ENCODE peak calls at places on chromosome 1, in eight cellular contexts. One of them, this sample, is unnamed.

GRCh38 chr1:152626688-152627087 is 3.8 kb upstream of the LCE3A start:
- DNase-seq in IMR-90: no peak
- DNase-seq in SK-N-SH: no peak
- DNase-seq in WTC11: no peak
- DNase-seq in GM12878: no peak
- DNase-seq in A549: no peak
- DNase-seq in HepG2: no peak
- DNase-seq in H1: no peak
- DNase-seq in this sample: no peak

GRCh38 chr1:2279882-2280281 is 51.8 kb downstream of the SKI start:
- DNase-seq in IMR-90: no peak
- DNase-seq in SK-N-SH: no peak
- DNase-seq in WTC11: no peak
- DNase-seq in GM12878: no peak
- DNase-seq in A549: no peak
- DNase-seq in HepG2: no peak
- DNase-seq in H1: no peak
- DNase-seq in this sample: no peak

GRCh38 chr1:1594602-1594981 is 5.3 kb downstream of the FNDC10 start:
- DNase-seq in IMR-90: no peak
- DNase-seq in SK-N-SH: peak; percentile 64
- DNase-seq in WTC11: no peak
- DNase-seq in GM12878: no peak
- DNase-seq in A549: no peak
- DNase-seq in HepG2: no peak
- DNase-seq in H1: no peak
- DNase-seq in this sample: no peak

GRCh38 chr1:40620150-40620549 is 45.3 kb downstream of the RIMS3 start:
- DNase-seq in IMR-90: no peak
- DNase-seq in SK-N-SH: no peak
- DNase-seq in WTC11: no peak
- DNase-seq in GM12878: no peak
- DNase-seq in A549: no peak
- DNase-seq in HepG2: no peak
- DNase-seq in H1: no peak
- DNase-seq in this sample: no peak

GRCh38 chr1:52707927-52708655 is 9.9 kb upstream of the COA7 start:
- DNase-seq in IMR-90: peak; percentile 84
- DNase-seq in SK-N-SH: no peak
- DNase-seq in WTC11: no peak
- DNase-seq in GM12878: no peak
- DNase-seq in A549: peak; percentile 19
- DNase-seq in HepG2: peak; percentile 16
- DNase-seq in H1: no peak
- DNase-seq in this sample: no peak

GRCh38 chr1:67689267-67690017 is 4.4 kb downstream of the GADD45A start:
- DNase-seq in IMR-90: no peak
- DNase-seq in SK-N-SH: no peak
- DNase-seq in WTC11: no peak
- DNase-seq in GM12878: no peak
- DNase-seq in A549: no peak
- DNase-seq in HepG2: no peak
- DNase-seq in H1: no peak
- DNase-seq in this sample: no peak

GRCh38 chr1:185488673-185489311 is 171.7 kb upstream of the IVNS1ABP start:
- DNase-seq in IMR-90: no peak
- DNase-seq in SK-N-SH: no peak
- DNase-seq in WTC11: no peak
- DNase-seq in GM12878: no peak
- DNase-seq in A549: no peak
- DNase-seq in HepG2: no peak
- DNase-seq in H1: no peak
- DNase-seq in this sample: no peak

GRCh38 chr1:201134405-201134804 is 7.4 kb upstream of the ASCL5 start:
- DNase-seq in IMR-90: no peak
- DNase-seq in SK-N-SH: no peak
- DNase-seq in WTC11: no peak
- DNase-seq in GM12878: no peak
- DNase-seq in A549: no peak
- DNase-seq in HepG2: no peak
- DNase-seq in H1: no peak
- DNase-seq in this sample: no peak

GRCh38 chr1:86429830-86430229 is 5.9 kb downstream of the CLCA2 start:
- DNase-seq in IMR-90: peak; percentile 93
- DNase-seq in SK-N-SH: no peak
- DNase-seq in WTC11: no peak
- DNase-seq in GM12878: no peak
- DNase-seq in A549: no peak
- DNase-seq in HepG2: no peak
- DNase-seq in H1: no peak
- DNase-seq in this sample: no peak

GRCh38 chr1:247906504-247907047 is 11.2 kb downstream of the OR2W3 start:
- DNase-seq in IMR-90: peak; percentile 32
- DNase-seq in SK-N-SH: no peak
- DNase-seq in WTC11: no peak
- DNase-seq in GM12878: no peak
- DNase-seq in A549: no peak
- DNase-seq in HepG2: no peak
- DNase-seq in H1: no peak
- DNase-seq in this sample: peak; percentile 67

GRCh38 chr1:47578026-47578861 is 140.4 kb downstream of the FOXD2 start:
- DNase-seq in IMR-90: no peak
- DNase-seq in SK-N-SH: peak; percentile 58
- DNase-seq in WTC11: no peak
- DNase-seq in GM12878: no peak
- DNase-seq in A549: no peak
- DNase-seq in HepG2: no peak
- DNase-seq in H1: no peak
- DNase-seq in this sample: no peak

GRCh38 chr1:54850737-54851136 is 36.3 kb downstream of the DHCR24 start:
- DNase-seq in IMR-90: peak; percentile 99
- DNase-seq in SK-N-SH: no peak
- DNase-seq in WTC11: no peak
- DNase-seq in GM12878: no peak
- DNase-seq in A549: no peak
- DNase-seq in HepG2: no peak
- DNase-seq in H1: no peak
- DNase-seq in this sample: no peak

GRCh38 chr1:9245230-9245619 is 10.7 kb downstream of the H6PD start:
- DNase-seq in IMR-90: no peak
- DNase-seq in SK-N-SH: no peak
- DNase-seq in WTC11: no peak
- DNase-seq in GM12878: no peak
- DNase-seq in A549: no peak
- DNase-seq in HepG2: no peak
- DNase-seq in H1: no peak
- DNase-seq in this sample: no peak

GRCh38 chr1:22567176-22567575 is 3.9 kb downstream of the EPHA8 start:
- DNase-seq in IMR-90: no peak
- DNase-seq in SK-N-SH: peak; percentile 58
- DNase-seq in WTC11: no peak
- DNase-seq in GM12878: no peak
- DNase-seq in A549: no peak
- DNase-seq in HepG2: no peak
- DNase-seq in H1: no peak
- DNase-seq in this sample: no peak

GRCh38 chr1:245258271-245258920 is 103.6 kb downstream of the KIF26B start:
- DNase-seq in IMR-90: no peak
- DNase-seq in SK-N-SH: no peak
- DNase-seq in WTC11: no peak
- DNase-seq in GM12878: no peak
- DNase-seq in A549: no peak
- DNase-seq in HepG2: peak; percentile 86
- DNase-seq in H1: no peak
- DNase-seq in this sample: no peak

GRCh38 chr1:38076038-38076437 is 29.4 kb upstream of the POU3F1 start:
- DNase-seq in IMR-90: peak; percentile 18
- DNase-seq in SK-N-SH: no peak
- DNase-seq in WTC11: peak; percentile 75
- DNase-seq in GM12878: no peak
- DNase-seq in A549: no peak
- DNase-seq in HepG2: no peak
- DNase-seq in H1: no peak
- DNase-seq in this sample: peak; percentile 60

GRCh38 chr1:38073926-38074677 is 27.5 kb upstream of the POU3F1 start:
- DNase-seq in IMR-90: no peak
- DNase-seq in SK-N-SH: no peak
- DNase-seq in WTC11: no peak
- DNase-seq in GM12878: no peak
- DNase-seq in A549: no peak
- DNase-seq in HepG2: no peak
- DNase-seq in H1: no peak
- DNase-seq in this sample: no peak

GRCh38 chr1:38075191-38075590 is 28.6 kb upstream of the POU3F1 start:
- DNase-seq in IMR-90: no peak
- DNase-seq in SK-N-SH: no peak
- DNase-seq in WTC11: no peak
- DNase-seq in GM12878: no peak
- DNase-seq in A549: no peak
- DNase-seq in HepG2: no peak
- DNase-seq in H1: no peak
- DNase-seq in this sample: no peak

GRCh38 chr1:38076455-38076854 is 29.9 kb upstream of the POU3F1 start:
- DNase-seq in IMR-90: no peak
- DNase-seq in SK-N-SH: peak; percentile 72
- DNase-seq in WTC11: no peak
- DNase-seq in GM12878: no peak
- DNase-seq in A549: no peak
- DNase-seq in HepG2: no peak
- DNase-seq in H1: no peak
- DNase-seq in this sample: no peak

GRCh38 chr1:38077523-38078147 is 31.0 kb upstream of the POU3F1 start:
- DNase-seq in IMR-90: no peak
- DNase-seq in SK-N-SH: no peak
- DNase-seq in WTC11: no peak
- DNase-seq in GM12878: no peak
- DNase-seq in A549: no peak
- DNase-seq in HepG2: no peak
- DNase-seq in H1: no peak
- DNase-seq in this sample: no peak
- TF ChIP-seq USF2 in IMR-90: no peak
- TF ChIP-seq USF2 in SK-N-SH: no peak
- TF ChIP-seq USF2 in WTC11: no peak
- TF ChIP-seq USF2 in GM12878: no peak
- TF ChIP-seq USF2 in A549: no peak
- TF ChIP-seq USF2 in HepG2: no peak
- TF ChIP-seq USF2 in H1: no peak
- TF ChIP-seq USF2 in this sample: no peak

GRCh38 chr1:206471993-206472392 is 1.7 kb downstream of the IKBKE start:
- DNase-seq in IMR-90: no peak
- DNase-seq in SK-N-SH: no peak
- DNase-seq in WTC11: no peak
- DNase-seq in GM12878: no peak
- DNase-seq in A549: no peak
- DNase-seq in HepG2: no peak
- DNase-seq in H1: no peak
- DNase-seq in this sample: no peak

GRCh38 chr1:206472886-206473285 is 2.6 kb downstream of the IKBKE start:
- DNase-seq in IMR-90: no peak
- DNase-seq in SK-N-SH: no peak
- DNase-seq in WTC11: no peak
- DNase-seq in GM12878: no peak
- DNase-seq in A549: no peak
- DNase-seq in HepG2: no peak
- DNase-seq in H1: no peak
- DNase-seq in this sample: no peak

GRCh38 chr1:206471415-206471801 is 1.1 kb downstream of the IKBKE start:
- DNase-seq in IMR-90: no peak
- DNase-seq in SK-N-SH: no peak
- DNase-seq in WTC11: no peak
- DNase-seq in GM12878: no peak
- DNase-seq in A549: no peak
- DNase-seq in HepG2: no peak
- DNase-seq in H1: no peak
- DNase-seq in this sample: no peak

GRCh38 chr1:206470692-206471414 is 577 bp downstream of the IKBKE start:
- DNase-seq in IMR-90: peak; percentile 90
- DNase-seq in SK-N-SH: no peak
- DNase-seq in WTC11: peak; percentile 31
- DNase-seq in GM12878: peak; percentile 68
- DNase-seq in A549: peak; percentile 58
- DNase-seq in HepG2: peak; percentile 68
- DNase-seq in H1: no peak
- DNase-seq in this sample: no peak

DNA sequence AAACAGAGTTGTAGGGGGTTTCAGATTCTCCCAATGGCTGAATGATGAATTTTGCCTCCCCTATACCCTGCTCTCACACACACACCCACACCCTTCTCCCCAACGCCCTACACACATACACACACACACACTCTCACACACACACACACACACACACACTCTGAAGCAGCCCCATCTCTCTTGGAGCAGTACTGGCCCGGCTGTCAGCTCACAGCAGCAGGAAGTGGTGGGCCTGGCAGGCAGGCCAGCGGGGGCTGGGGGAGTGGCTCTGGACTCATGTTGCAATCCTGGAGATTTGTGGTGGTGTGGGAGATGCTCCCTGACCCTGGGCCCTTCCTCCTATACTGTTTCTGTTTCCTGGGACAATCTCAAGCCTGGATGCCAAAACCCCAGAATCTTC is 2.2 kb downstream of the IKBKE start:
- DNase-seq in IMR-90: peak; percentile 93
- DNase-seq in SK-N-SH: peak; percentile 42
- DNase-seq in WTC11: peak; percentile 45
- DNase-seq in GM12878: no peak
- DNase-seq in A549: no peak
- DNase-seq in HepG2: peak; percentile 31
- DNase-seq in H1: no peak
- DNase-seq in this sample: no peak
- TF ChIP-seq USF2 in IMR-90: no peak
- TF ChIP-seq USF2 in SK-N-SH: no peak
- TF ChIP-seq USF2 in WTC11: no peak
- TF ChIP-seq USF2 in GM12878: no peak
- TF ChIP-seq USF2 in A549: no peak
- TF ChIP-seq USF2 in HepG2: no peak
- TF ChIP-seq USF2 in H1: no peak
- TF ChIP-seq USF2 in this sample: no peak

GRCh38 chr1:159141584-159142518 is 29.6 kb upstream of the CADM3 start:
- DNase-seq in IMR-90: peak; percentile 60
- DNase-seq in SK-N-SH: peak; percentile 72
- DNase-seq in WTC11: peak; percentile 34
- DNase-seq in GM12878: no peak
- DNase-seq in A549: no peak
- DNase-seq in HepG2: no peak
- DNase-seq in H1: no peak
- DNase-seq in this sample: no peak
- TF ChIP-seq USF2 in IMR-90: no peak
- TF ChIP-seq USF2 in SK-N-SH: no peak
- TF ChIP-seq USF2 in WTC11: no peak
- TF ChIP-seq USF2 in GM12878: no peak
- TF ChIP-seq USF2 in A549: no peak
- TF ChIP-seq USF2 in HepG2: no peak
- TF ChIP-seq USF2 in H1: no peak
- TF ChIP-seq USF2 in this sample: no peak

DNA sequence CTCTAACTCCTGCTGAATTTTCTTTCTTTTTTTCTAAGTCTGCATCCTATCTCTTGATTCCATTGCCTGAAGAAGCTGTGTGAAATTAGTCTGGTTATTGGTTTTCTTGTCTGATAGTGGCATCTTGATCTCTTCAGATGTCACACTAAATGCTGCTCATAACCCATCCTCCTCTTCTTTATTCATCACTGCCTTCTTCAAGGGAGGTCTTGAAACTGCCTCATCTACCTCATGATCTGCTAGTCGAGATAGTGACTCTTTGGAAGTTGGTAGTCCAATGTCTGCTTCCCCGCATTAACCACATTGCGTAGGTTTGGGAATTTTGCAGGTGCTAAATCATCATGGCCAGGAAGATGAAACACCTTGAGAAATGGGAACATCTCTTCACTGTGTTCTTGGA is 15.7 kb downstream of the DYRK3 start:
- DNase-seq in IMR-90: no peak
- DNase-seq in SK-N-SH: no peak
- DNase-seq in WTC11: no peak
- DNase-seq in GM12878: no peak
- DNase-seq in A549: no peak
- DNase-seq in HepG2: no peak
- DNase-seq in H1: no peak
- DNase-seq in this sample: no peak
- TF ChIP-seq USF2 in IMR-90: no peak
- TF ChIP-seq USF2 in SK-N-SH: no peak
- TF ChIP-seq USF2 in WTC11: no peak
- TF ChIP-seq USF2 in GM12878: no peak
- TF ChIP-seq USF2 in A549: no peak
- TF ChIP-seq USF2 in HepG2: no peak
- TF ChIP-seq USF2 in H1: no peak
- TF ChIP-seq USF2 in this sample: no peak

This sample was measured in K562.